ENCODE peak calls at places on chromosomes 16 and 17, in nine cellular contexts. P is IMR-90, F is left lung, Z is cardiac muscle cell, I is right lobe of liver, B is BE2C, W is Panc1, D is heart right ventricle, V is adrenal gland. X is an unnamed sample.

GRCh38 chr17:60169921-60170817 is 20.4 kb downstream of the CA4 start:
- DNase-seq in I (no peak), W (no peak), D (peak; percentile 73), V (peak; percentile 21), P (peak; percentile 41), F (no peak), Z (no peak), B (peak; percentile 71), X (no peak)

GRCh38 chr16:70746040-70746707 is 54.8 kb downstream of the VAC14 start:
- DNase-seq in Z (no peak), D (peak; percentile 50), B (no peak), I (peak; percentile 97), W (peak; percentile 25), V (peak; percentile 90), P (peak; percentile 94), F (peak; percentile 83), X (peak; percentile 66)

GRCh38 chr17:44829558-44830358 is at the start of gene GJC1:
- DNase-seq in B (peak; percentile 59), I (no peak), Z (peak; percentile 61), V (no peak), W (no peak), D (peak; percentile 38), P (no peak), F (peak; percentile 81), X (no peak)

GRCh38 chr17:56912105-56912999 is 1.5 kb downstream of the TRIM25 start:
- DNase-seq in I (peak; percentile 92), D (peak; percentile 15), F (no peak), P (no peak), B (no peak), V (peak; percentile 80), W (no peak), Z (no peak), X (peak; percentile 33)

GRCh38 chr17:69320210-69320907 is 6.6 kb downstream of the ABCA5 start:
- DNase-seq in Z (no peak), B (no peak), P (no peak), F (no peak), D (no peak), V (no peak), I (no peak), W (no peak), X (no peak)

GRCh38 chr17:82007495-82008257 is 15.0 kb downstream of the CENPX start:
- DNase-seq in Z (no peak), F (no peak), D (no peak), W (no peak), I (no peak), P (no peak), V (no peak), B (no peak), X (no peak)

GRCh38 chr16:87202346-87202745 is 114.8 kb downstream of the C16orf95 start:
- DNase-seq in Z (no peak), V (no peak), I (no peak), B (no peak), D (no peak), P (peak; percentile 30), W (no peak), F (no peak), X (no peak)

GRCh38 chr17:8742828-8743227 is 1.8 kb downstream of the CCDC42 start:
- DNase-seq in Z (no peak), P (no peak), B (no peak), W (no peak), V (no peak), D (no peak), F (no peak), I (no peak), X (no peak)

GRCh38 chr17:28745052-28745776 is 1.4 kb downstream of the TRAF4 start:
- DNase-seq in W (no peak), V (peak; percentile 57), F (peak; percentile 79), D (peak; percentile 53), B (peak; percentile 50), P (peak; percentile 47), Z (peak; percentile 66), I (no peak), X (peak; percentile 74)

GRCh38 chr17:17959520-17960361 is 12.5 kb downstream of the TOM1L2 start:
- DNase-seq in I (no peak), F (no peak), P (peak; percentile 69), W (peak; percentile 69), D (no peak), B (no peak), V (no peak), Z (no peak), X (no peak)

GRCh38 chr17:73163043-73163442 is 1.8 kb upstream of the SSTR2 start:
- DNase-seq in P (no peak), F (no peak), V (no peak), Z (no peak), I (no peak), B (no peak), W (no peak), D (no peak), X (no peak)

GRCh38 chr17:44898768-44899073 is 524 bp downstream of the EFTUD2 start:
- DNase-seq in D (no peak), F (no peak), B (no peak), Z (no peak), P (no peak), I (no peak), V (peak; percentile 51), W (no peak), X (no peak)

GRCh38 chr17:72515291-72516065 is 394.7 kb downstream of the SOX9 start:
- DNase-seq in F (no peak), Z (no peak), V (no peak), I (no peak), D (no peak), B (peak; percentile 63), P (peak; percentile 65), W (no peak), X (peak; percentile 66)

GRCh38 chr17:58452738-58453137 is 35.4 kb upstream of the RNF43 start:
- DNase-seq in D (no peak), F (no peak), P (peak; percentile 10), B (no peak), V (no peak), I (no peak), Z (no peak), W (no peak), X (no peak)

GRCh38 chr17:68704897-68705296 is 103.7 kb upstream of the FAM20A start:
- DNase-seq in W (no peak), Z (no peak), F (no peak), I (no peak), P (peak; percentile 41), D (no peak), V (no peak), B (no peak), X (no peak)

GRCh38 chr17:21164226-21165019 is 37.7 kb downstream of the DHRS7B start:
- DNase-seq in P (no peak), F (no peak), I (no peak), W (no peak), D (no peak), Z (no peak), B (no peak), V (no peak), X (no peak)
- TF ChIP-seq CTCF in P (no peak), F (no peak), I (no peak), W (no peak), D (no peak), Z (no peak), B (no peak), V (no peak), X (no peak)

GRCh38 chr16:84665359-84665758 is 17.0 kb downstream of the KLHL36 start:
- DNase-seq in D (no peak), F (no peak), V (no peak), W (no peak), P (no peak), I (no peak), Z (no peak), B (no peak), X (no peak)
- H3K36me3 ChIP-seq in D (peaks cover 73% of the 10 kb centered on the region), F (peaks cover 73% of the 10 kb centered on the region), V (no peaks in the 10 kb centered on the region), W (no peaks in the 10 kb centered on the region), P (peaks cover 50% of the 10 kb centered on the region), I (peaks cover 17% of the 10 kb centered on the region), Z (peaks cover 22% of the 10 kb centered on the region), B (no peaks in the 10 kb centered on the region), X (peaks cover 6% of the 10 kb centered on the region)

GRCh38 chr16:84020353-84020752 is 22.2 kb downstream of the SLC38A8 start:
- DNase-seq in V (no peak), B (no peak), F (peak; percentile 22), D (no peak), Z (no peak), I (no peak), P (no peak), W (no peak), X (no peak)
- H3K9me3 ChIP-seq in V (no peaks in the 10 kb centered on the region), B (no peaks in the 10 kb centered on the region), F (no peaks in the 10 kb centered on the region), D (peaks cover 5% of the 10 kb centered on the region), Z (no peaks in the 10 kb centered on the region), I (no peaks in the 10 kb centered on the region), P (peaks cover 13% of the 10 kb centered on the region), W (no peaks in the 10 kb centered on the region), X (peaks cover 4% of the 10 kb centered on the region)

GRCh38 chr16:83878838-83879237 is 20.1 kb upstream of the MLYCD start:
- DNase-seq in W (peak; percentile 18), D (no peak), V (peak; percentile 15), B (no peak), F (no peak), Z (peak; percentile 48), I (no peak), P (peak; percentile 60), X (no peak)
- TF ChIP-seq CTCF in W (peak; percentile 55), D (peak; percentile 54), V (peak; percentile 36), B (peak; percentile 48), F (no peak), Z (peak; percentile 57), I (peak; percentile 25), P (peak; percentile 88), X (peak; percentile 53)